ENCODE peak calls at places on chromosomes 5 and 9, in four cellular contexts. M is mesendoderm, F is neuronal stem cell, T is H1. R is an unnamed sample.

GRCh38 chr5:88355490-88356050 is 86.9 kb upstream of the TMEM161B start:
- DNase-seq in M (no peak), F (no peak), T (no peak), R (no peak)

GRCh38 chr9:93942176-93942575 is 13.0 kb downstream of the BARX1 start:
- DNase-seq in M (no peak), F (no peak), T (no peak), R (no peak)

GRCh38 chr9:114437401-114437893 is 49.7 kb upstream of the AKNA start:
- DNase-seq in F (no peak), T (no peak), M (no peak), R (no peak)

GRCh38 chr9:2179557-2179956 is 164.4 kb downstream of the SMARCA2 start:
- DNase-seq in T (no peak), M (peak), F (no peak), R (no peak)

GRCh38 chr9:135255843-135256567 is 168.5 kb downstream of the OLFM1 start:
- DNase-seq in T (no peak), F (no peak), M (no peak), R (no peak)

GRCh38 chr5:44089419-44090125 is 299.6 kb downstream of the FGF10 start:
- DNase-seq in M (no peak), T (no peak), F (no peak), R (no peak)

GRCh38 chr5:139392678-139393496 is 2.0 kb downstream of the PROB1 start:
- DNase-seq in M (peak), T (peak), F (no peak), R (peak)

GRCh38 chr5:53358794-53359193 is 121.6 kb upstream of the FST start:
- DNase-seq in T (no peak), F (no peak), M (no peak), R (no peak)

GRCh38 chr5:143142596-143143435 is 260.7 kb downstream of the NR3C1 start:
- DNase-seq in F (no peak), M (peak), T (no peak), R (peak)

GRCh38 chr9:115593587-115594091 is 475.7 kb upstream of the TNC start:
- DNase-seq in M (peak), F (peak), T (peak), R (peak)

GRCh38 chr5:14325369-14325768 is 182.2 kb downstream of the TRIO start:
- DNase-seq in T (no peak), F (no peak), M (no peak), R (no peak)

GRCh38 chr5:142883025-142883424 is 112.8 kb downstream of the ARHGAP26 start:
- DNase-seq in M (no peak), T (no peak), F (no peak), R (peak)

GRCh38 chr5:179166886-179167841 is 107.0 kb downstream of the ZNF354C start:
- DNase-seq in T (peak), F (peak), M (peak), R (peak)

GRCh38 chr5:82821978-82822927 is 254.9 kb downstream of the TMEM167A start:
- DNase-seq in M (peak), F (no peak), T (no peak), R (no peak)

GRCh38 chr9:89771205-89771604 is 166.4 kb downstream of the GADD45G start:
- DNase-seq in M (no peak), T (no peak), F (no peak), R (no peak)

GRCh38 chr9:119283118-119283794 is 86.0 kb downstream of the BRINP1 start:
- DNase-seq in F (no peak), M (peak), T (peak), R (no peak)

GRCh38 chr9:94908583-94909249 is 182.2 kb downstream of the AOPEP start:
- DNase-seq in T (peak), F (no peak), M (no peak), R (no peak)

GRCh38 chr9:130770679-130771442 is 64.2 kb upstream of the ABL1 start:
- DNase-seq in F (peak), M (peak), T (no peak), R (peak)

GRCh38 chr5:154477382-154478223 is 424 bp downstream of the HAND1 start:
- DNase-seq in F (peak), T (peak), M (peak), R (peak)

GRCh38 chr5:140041492-140042421 is 1.3 kb downstream of the NRG2 start:
- DNase-seq in F (no peak), M (peak), T (peak), R (peak)

GRCh38 chr9:131276107-131276888 is at the start of gene FAM78A:
- DNase-seq in M (no peak), F (no peak), T (no peak), R (peak)

GRCh38 chr5:1555011-1555807 is 31.4 kb upstream of the LPCAT1 start:
- DNase-seq in M (no peak), T (peak), F (no peak), R (peak)

GRCh38 chr5:92909545-92909962 is 671.5 kb downstream of the NR2F1-AS1 start:
- DNase-seq in M (peak), F (peak), T (peak), R (peak)

GRCh38 chr9:136476369-136477150 is 6.3 kb downstream of the SEC16A start:
- DNase-seq in T (no peak), F (no peak), M (no peak), R (no peak)

GRCh38 chr9:72365525-72366256 is 683 bp upstream of the ZFAND5 start:
- DNase-seq in T (peak), M (peak), F (no peak), R (peak)

GRCh38 chr5:135032613-135033025 is 1.4 kb downstream of the PITX1 start:
- DNase-seq in F (no peak), T (no peak), M (no peak), R (peak)

GRCh38 chr9:98192503-98193335 is at the start of gene CORO2A:
- DNase-seq in F (peak), M (peak), T (peak), R (peak)

GRCh38 chr5:3118321-3118720 is 366.8 kb upstream of the IRX2 start:
- DNase-seq in M (peak), F (no peak), T (peak), R (no peak)

GRCh38 chr5:100595812-100596173 is 60.6 kb downstream of the FAM174A start:
- DNase-seq in F (no peak), M (no peak), T (no peak), R (no peak)

GRCh38 chr5:43049216-43049615 is 9.1 kb upstream of the ANXA2R start:
- DNase-seq in M (no peak), F (no peak), T (no peak), R (no peak)

GRCh38 chr9:120783611-120784047 is 9.6 kb downstream of the FBXW2 start:
- DNase-seq in M (no peak), F (no peak), T (no peak), R (peak)

GRCh38 chr5:142323480-142324376 is 1.1 kb downstream of the SPRY4 start:
- DNase-seq in T (no peak), M (no peak), F (peak), R (peak)

GRCh38 chr5:10761842-10762165 is 770 bp upstream of the DAP start:
- DNase-seq in F (no peak), T (no peak), M (no peak), R (no peak)

GRCh38 chr9:123302348-123303214 is 34.2 kb upstream of the STRBP start:
- DNase-seq in F (no peak), M (no peak), T (no peak), R (no peak)

GRCh38 chr5:98050583-98050982 is 722.9 kb upstream of the RGMB start:
- DNase-seq in T (no peak), F (no peak), M (peak), R (peak)

GRCh38 chr9:90921104-90921503 is 119.5 kb downstream of the SYK start:
- DNase-seq in F (no peak), T (no peak), M (no peak), R (no peak)

GRCh38 chr9:36902861-36903524 is 131.1 kb downstream of the PAX5 start:
- DNase-seq in T (no peak), M (no peak), F (no peak), R (no peak)

GRCh38 chr5:31809037-31809910 is 170.3 kb downstream of the PDZD2 start:
- DNase-seq in F (peak), T (peak), M (peak), R (peak)

GRCh38 chr9:97128919-97129318 is 90.0 kb upstream of the CTSV start:
- DNase-seq in T (no peak), M (no peak), F (no peak), R (no peak)
- H2BK120ac ChIP-seq in T (no peak), M (no peak), F (no peak), R (no peak)

GRCh38 chr5:160287378-160288051 is 24.8 kb downstream of the CCNJL start:
- DNase-seq in F (peak), M (peak), T (peak), R (peak)
- H2BK120ac ChIP-seq in F (no peak), M (no peak), T (no peak), R (no peak)

GRCh38 chr5:180330270-180330648 is 22.9 kb downstream of the GFPT2 start:
- DNase-seq in T (no peak), F (no peak), M (no peak), R (no peak)
- H2BK120ac ChIP-seq in T (no peak), F (no peak), M (peak), R (no peak)

DNA sequence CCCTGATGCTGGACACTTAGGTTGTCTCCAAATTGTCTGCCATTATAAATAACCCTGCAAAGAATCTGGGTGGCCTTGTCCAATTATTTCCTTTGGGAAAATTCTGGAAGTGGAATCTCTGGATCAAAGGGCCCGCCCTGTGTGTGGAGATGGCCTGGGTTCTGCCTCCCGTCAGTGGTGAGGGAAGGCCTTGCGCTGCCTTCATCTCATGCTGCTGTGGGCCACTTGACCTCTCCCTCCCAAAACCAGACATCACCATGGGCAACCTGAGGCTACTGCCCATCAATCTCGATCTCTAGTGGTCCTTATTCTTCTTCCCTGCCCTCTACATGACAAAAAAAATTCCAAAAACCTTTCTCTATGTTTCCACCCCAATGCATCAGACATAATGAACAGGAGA is 6.6 kb downstream of the CLTB start:
- DNase-seq in M (no peak), F (no peak), T (no peak), R (no peak)
- H2BK120ac ChIP-seq in M (no peak), F (no peak), T (no peak), R (no peak)

DNA sequence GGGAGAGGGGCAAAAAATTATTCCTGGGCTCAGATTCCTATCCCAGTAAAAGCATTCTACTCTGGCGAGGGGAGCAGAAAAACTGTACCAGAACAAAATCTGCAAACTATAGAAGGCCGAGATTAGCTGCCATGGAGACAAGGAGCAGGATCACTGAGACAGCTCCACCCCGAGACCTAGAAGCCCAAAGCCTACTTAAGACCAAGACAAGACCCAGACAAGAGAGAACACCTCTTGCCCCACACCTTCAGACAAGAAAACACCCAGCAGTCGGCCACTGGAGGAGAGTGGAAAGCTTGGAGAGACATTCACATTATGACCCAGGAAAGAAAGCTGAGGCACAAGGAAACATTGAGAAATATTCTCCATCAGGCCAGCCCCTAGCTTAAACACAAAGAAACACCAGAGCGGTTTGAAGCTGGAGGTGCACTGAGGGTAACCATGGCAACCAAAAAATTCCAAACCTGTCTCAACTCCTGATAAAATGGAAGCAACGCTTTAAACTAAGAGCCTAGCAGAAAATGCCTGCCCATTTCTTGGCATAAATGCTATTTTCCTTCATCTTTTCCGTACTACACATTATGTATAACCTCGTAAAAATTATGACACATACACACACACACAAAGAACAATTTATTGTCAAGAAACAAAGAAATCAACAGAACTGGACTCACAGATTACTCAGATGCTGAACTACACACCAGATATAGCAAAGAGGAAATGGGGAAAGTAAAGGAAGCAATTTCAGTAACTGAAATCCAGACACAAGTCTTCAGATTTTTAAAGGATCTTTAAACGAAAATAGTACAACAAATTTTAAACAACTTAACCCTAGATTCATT is 53.8 kb upstream of the FTMT start:
- DNase-seq in T (peak), F (peak), M (peak), R (no peak)
- H2BK120ac ChIP-seq in T (no peak), F (peak), M (no peak), R (no peak)